ENCODE peak calls at places on chromosomes 3 and 15, in six cellular contexts. R is stomach, L is GM12878, S is IMR-90, J is prostate gland, B is body of pancreas. P is an unnamed sample.

GRCh38 chr3:60770532-60770931 is 480.7 kb downstream of the FHIT start:
- DNase-seq in R (no peak), S (no peak), J (peak), L (no peak), B (peak), P (no peak)

GRCh38 chr3:126474498-126475410 is 937 bp downstream of the ZXDC start:
- DNase-seq in B (peak), J (peak), S (peak), L (no peak), R (peak), P (peak)

GRCh38 chr3:106552401-106553043 is 683.7 kb upstream of the CBLB start:
- DNase-seq in B (no peak), S (no peak), L (no peak), R (no peak), J (no peak), P (no peak)

GRCh38 chr3:127786358-127787070 is 35.8 kb downstream of the MGLL start:
- DNase-seq in B (peak), L (no peak), J (peak), R (peak), S (peak), P (peak)

GRCh38 chr3:124791639-124792111 is 61.4 kb downstream of the UMPS start:
- DNase-seq in R (no peak), L (no peak), B (no peak), J (no peak), S (peak), P (no peak)

GRCh38 chr15:67762610-67763368 is 62.5 kb upstream of the SKOR1 start:
- DNase-seq in R (no peak), B (no peak), J (no peak), L (peak), S (peak), P (no peak)

GRCh38 chr15:88745696-88746095 is 57.5 kb upstream of the ACAN start:
- DNase-seq in B (no peak), L (no peak), R (no peak), J (no peak), S (peak), P (no peak)

GRCh38 chr3:142004025-142004424 is 127.6 kb downstream of the ATP1B3 start:
- DNase-seq in L (no peak), R (no peak), B (no peak), S (no peak), J (no peak), P (no peak)

GRCh38 chr3:127084401-127084990 is 101.6 kb downstream of the PLXNA1 start:
- DNase-seq in R (no peak), J (no peak), L (no peak), B (no peak), S (no peak), P (no peak)

GRCh38 chr3:126105691-126106187 is 21.8 kb upstream of the SLC41A3 start:
- DNase-seq in J (no peak), L (no peak), R (no peak), B (no peak), S (no peak), P (no peak)

GRCh38 chr3:138043266-138044029 is 33.5 kb downstream of the CLDN18 start:
- DNase-seq in S (peak), R (no peak), B (no peak), J (no peak), L (no peak), P (no peak)

GRCh38 chr3:71076361-71076997 is 507.0 kb downstream of the FOXP1 start:
- DNase-seq in S (peak), L (no peak), B (no peak), J (no peak), R (no peak), P (no peak)

GRCh38 chr3:125967156-125967555 is 1.8 kb upstream of the ROPN1B start:
- DNase-seq in L (no peak), S (no peak), R (no peak), B (no peak), J (peak), P (no peak)

DNA sequence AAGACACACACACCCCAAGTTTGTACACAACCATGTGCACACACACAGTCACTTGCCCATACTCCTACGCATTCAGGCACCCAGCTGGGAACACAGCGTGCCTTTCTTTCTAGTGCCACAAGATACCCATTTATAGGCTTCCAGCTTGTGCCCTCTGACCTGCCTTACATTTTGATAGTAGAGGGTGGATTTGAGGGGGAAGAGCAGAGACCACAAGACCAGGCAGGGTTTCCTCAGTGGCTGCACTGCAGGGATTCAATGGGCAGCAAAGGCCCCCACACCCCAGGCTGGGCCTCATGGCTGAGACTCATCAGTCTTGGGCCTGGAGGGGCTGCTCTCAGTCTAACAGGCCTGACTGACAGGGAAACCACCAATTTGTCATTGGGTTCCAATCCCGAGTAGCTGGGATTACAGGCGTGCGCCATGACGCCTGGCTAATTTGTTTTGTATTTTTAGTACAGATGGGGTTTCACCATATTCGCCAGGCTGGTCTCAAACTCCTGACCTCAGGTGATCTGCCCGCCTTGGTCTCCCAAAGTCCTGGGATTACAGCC is 18.8 kb upstream of the ANKDD1A start:
- DNase-seq in J (no peak), R (no peak), L (peak), S (no peak), B (no peak), P (no peak)
- TF ChIP-seq POLR2A in J (no peak), R (no peak), L (no peak), S (no peak), B (no peak), P (no peak)

DNA sequence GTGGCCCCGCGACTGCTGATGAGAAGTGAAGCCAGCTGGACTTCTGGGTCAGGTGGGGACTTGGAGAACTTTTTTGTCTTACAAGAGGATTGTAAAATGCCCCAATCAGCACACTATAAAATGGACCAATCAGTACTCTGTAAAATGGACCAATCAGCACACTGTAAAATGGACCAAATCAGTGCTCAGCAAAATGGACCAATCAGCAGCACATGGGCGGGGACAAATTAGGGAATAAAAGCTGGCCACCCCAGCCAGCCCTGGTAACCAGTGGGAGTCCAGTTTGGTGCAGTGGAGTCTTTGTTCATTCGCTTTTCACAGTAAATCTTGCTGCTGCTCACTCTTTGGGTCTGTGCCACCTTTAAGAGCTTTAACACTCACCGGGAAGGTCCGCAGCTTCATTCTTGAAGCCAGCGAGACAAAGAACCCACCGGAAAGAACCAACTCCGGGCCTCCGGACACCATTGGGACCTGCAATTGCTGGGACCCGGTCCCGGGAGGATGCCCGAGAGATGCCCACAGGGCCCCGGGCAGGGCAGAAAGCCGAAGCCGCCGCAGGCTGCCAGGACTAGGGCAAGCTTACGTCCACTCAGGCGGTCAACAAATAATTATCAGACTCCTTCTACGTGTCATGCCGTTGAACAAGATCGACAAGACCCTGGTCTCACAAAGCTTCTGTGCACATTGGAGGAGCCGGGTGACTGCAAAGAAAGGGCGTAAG is 8.3 kb upstream of the NR2E3 start:
- DNase-seq in L (no peak), J (no peak), S (no peak), R (no peak), B (no peak), P (peak)
- TF ChIP-seq POLR2A in L (no peak), J (no peak), S (no peak), R (no peak), B (no peak), P (no peak)

GRCh38 chr3:69013256-69014021 is at the start of gene EOGT:
- DNase-seq in S (peak), R (peak), J (peak), L (peak), B (peak), P (peak)
- TF ChIP-seq POLR2A in S (peak), R (no peak), J (peak), L (peak), B (peak), P (peak)

DNA sequence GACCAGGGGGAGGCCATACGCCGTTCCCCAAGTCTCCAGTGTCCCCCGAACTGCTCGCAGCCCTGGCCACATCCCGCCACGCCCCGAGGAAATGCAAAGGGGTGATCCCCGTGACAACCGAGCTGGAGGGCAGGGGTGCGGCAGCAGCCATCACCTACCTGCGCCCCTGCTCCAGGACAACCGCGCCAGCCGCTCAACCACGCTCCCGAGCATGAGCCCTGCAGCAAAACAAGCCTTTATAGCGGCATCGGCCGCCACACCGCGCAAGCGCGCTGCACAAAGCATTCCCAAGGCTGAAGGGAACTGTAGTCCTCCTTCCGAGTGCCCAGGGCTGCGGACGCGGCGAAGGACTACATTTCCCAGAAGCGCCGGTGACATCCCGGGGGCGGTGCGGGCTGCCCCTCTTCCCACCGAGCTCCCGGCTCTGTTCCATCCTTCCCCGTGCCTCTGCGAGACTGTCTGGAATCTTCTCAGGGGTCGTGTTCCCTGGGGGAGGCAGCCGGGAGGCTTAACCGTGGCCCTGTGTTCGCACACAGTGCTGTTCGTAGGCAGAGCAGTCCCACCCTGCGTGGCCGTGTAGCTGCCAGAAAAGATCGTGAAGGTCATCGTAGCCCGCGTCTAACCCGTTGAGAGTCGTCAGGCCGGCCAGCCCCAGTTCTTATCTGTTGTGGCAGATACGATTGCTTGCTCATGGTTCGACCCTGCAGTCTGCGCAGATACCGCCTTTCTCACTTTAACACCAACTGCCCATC is at the start of gene ABCC5:
- DNase-seq in J (peak), B (peak), L (peak), R (peak), S (peak), P (peak)
- TF ChIP-seq POLR2A in J (peak), B (peak), L (peak), R (no peak), S (peak), P (peak)

GRCh38 chr3:13484861-13485590 is 4.9 kb downstream of the HDAC11 start:
- DNase-seq in R (peak), S (peak), L (no peak), B (peak), J (peak), P (peak)
- TF ChIP-seq POLR2A in R (no peak), S (no peak), L (no peak), B (peak), J (peak), P (peak)

DNA sequence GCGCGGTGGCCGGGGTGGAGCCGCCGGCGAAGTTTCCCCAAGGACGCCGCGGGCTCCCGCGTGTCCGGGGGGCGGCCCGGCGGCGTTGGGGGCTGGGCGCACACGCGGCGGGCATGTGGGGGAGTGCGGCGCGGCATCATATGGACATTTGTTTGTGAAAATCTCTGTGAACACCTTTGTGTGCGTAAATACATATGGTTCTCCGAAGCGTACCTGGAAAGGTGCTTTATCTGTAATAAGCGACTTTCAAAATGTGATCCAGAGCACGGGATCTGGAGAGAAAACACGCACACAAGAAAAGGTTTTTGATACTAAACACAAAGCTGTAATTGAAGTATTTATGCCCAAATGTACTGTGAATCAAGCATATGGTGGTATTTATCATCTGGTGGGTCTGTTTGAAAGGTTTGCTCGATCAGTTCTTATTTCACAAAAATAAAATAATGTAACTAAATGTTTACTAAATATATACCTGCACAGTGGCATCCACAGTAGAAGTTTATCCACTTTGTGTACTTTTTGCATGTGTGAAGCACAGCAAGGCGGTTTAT is 727 bp upstream of the TBL1XR1 start:
- DNase-seq in J (no peak), R (no peak), L (no peak), B (no peak), S (no peak), P (no peak)
- TF ChIP-seq POLR2A in J (no peak), R (no peak), L (no peak), B (peak), S (no peak), P (no peak)

GRCh38 chr3:172616061-172616461 is 92.8 kb upstream of the TNFSF10 start:
- DNase-seq in R (no peak), S (peak), J (no peak), L (no peak), B (no peak), P (no peak)

GRCh38 chr3:172615296-172615695 is 92.1 kb upstream of the TNFSF10 start:
- DNase-seq in B (no peak), L (no peak), J (no peak), S (no peak), R (no peak), P (no peak)

GRCh38 chr3:172614340-172615274 is 91.4 kb upstream of the TNFSF10 start:
- DNase-seq in J (no peak), R (no peak), B (no peak), S (no peak), L (no peak), P (no peak)

GRCh38 chr3:172617013-172617706 is 93.7 kb downstream of the NCEH1 start:
- DNase-seq in J (no peak), L (no peak), S (no peak), R (no peak), B (no peak), P (no peak)

DNA sequence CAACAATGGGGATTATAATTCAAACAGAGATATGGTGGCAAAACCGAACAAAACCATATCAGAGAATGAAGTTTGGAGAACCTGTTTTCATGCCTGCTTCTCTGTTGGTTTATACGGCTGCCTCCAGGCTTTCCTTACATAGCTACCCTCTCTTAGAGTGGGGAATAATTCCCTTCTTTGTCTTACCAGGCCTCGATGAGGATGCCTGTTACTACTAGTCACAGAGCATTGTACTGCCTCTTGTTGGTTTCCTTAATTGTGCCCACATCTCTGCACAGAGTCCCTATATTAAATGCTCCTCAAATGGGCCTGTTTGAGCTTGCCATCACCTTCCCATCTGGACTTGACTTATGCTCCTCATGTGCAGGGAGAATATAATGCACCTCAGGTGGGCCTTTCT is 92.9 kb downstream of the NCEH1 start:
- DNase-seq in L (no peak), R (no peak), S (no peak), J (no peak), B (no peak), P (no peak)
- TF ChIP-seq POLR2A in L (no peak), R (no peak), S (no peak), J (no peak), B (no peak), P (no peak)